ENCODE peak calls at places on chromosome 6, in ten cellular contexts. One of them, this sample, is unnamed.

GRCh38 chr6:150600302-150601017 is 775 bp downstream of the PLEKHG1 start:
- DNase-seq in fibroblast of lung: peak
- DNase-seq in astrocyte of the cerebellum: peak
- DNase-seq in RWPE1: peak
- DNase-seq in GM12865: peak
- DNase-seq in WERI-Rb-1: peak
- DNase-seq in mesothelial cell of epicardium: peak
- DNase-seq in B cell: peak
- DNase-seq in colonic mucosa: peak
- DNase-seq in left ventricle myocardium inferior: peak
- DNase-seq in this sample: peak

GRCh38 chr6:166490671-166491500 is 95.6 kb downstream of the RAMACL start:
- DNase-seq in GM12865: no peak
- DNase-seq in colonic mucosa: peak
- DNase-seq in fibroblast of lung: peak
- DNase-seq in RWPE1: no peak
- DNase-seq in astrocyte of the cerebellum: peak
- DNase-seq in left ventricle myocardium inferior: peak
- DNase-seq in WERI-Rb-1: no peak
- DNase-seq in B cell: no peak
- DNase-seq in mesothelial cell of epicardium: no peak
- DNase-seq in this sample: no peak

GRCh38 chr6:131572686-131573415 is at the start of gene ARG1:
- DNase-seq in astrocyte of the cerebellum: no peak
- DNase-seq in B cell: no peak
- DNase-seq in fibroblast of lung: no peak
- DNase-seq in WERI-Rb-1: no peak
- DNase-seq in RWPE1: no peak
- DNase-seq in mesothelial cell of epicardium: no peak
- DNase-seq in colonic mucosa: no peak
- DNase-seq in GM12865: no peak
- DNase-seq in left ventricle myocardium inferior: no peak
- DNase-seq in this sample: no peak

GRCh38 chr6:148425443-148425842 is 82.8 kb downstream of the SASH1 start:
- DNase-seq in astrocyte of the cerebellum: no peak
- DNase-seq in fibroblast of lung: no peak
- DNase-seq in WERI-Rb-1: no peak
- DNase-seq in RWPE1: no peak
- DNase-seq in B cell: no peak
- DNase-seq in left ventricle myocardium inferior: no peak
- DNase-seq in mesothelial cell of epicardium: no peak
- DNase-seq in GM12865: no peak
- DNase-seq in colonic mucosa: no peak
- DNase-seq in this sample: no peak

GRCh38 chr6:44022296-44022661 is 105.0 kb downstream of the MRPL14 start:
- DNase-seq in colonic mucosa: no peak
- DNase-seq in GM12865: no peak
- DNase-seq in mesothelial cell of epicardium: no peak
- DNase-seq in B cell: no peak
- DNase-seq in left ventricle myocardium inferior: no peak
- DNase-seq in WERI-Rb-1: peak
- DNase-seq in fibroblast of lung: peak
- DNase-seq in astrocyte of the cerebellum: no peak
- DNase-seq in RWPE1: no peak
- DNase-seq in this sample: no peak

GRCh38 chr6:19342616-19343015 is 494.6 kb upstream of the ID4 start:
- DNase-seq in WERI-Rb-1: no peak
- DNase-seq in RWPE1: no peak
- DNase-seq in astrocyte of the cerebellum: no peak
- DNase-seq in B cell: no peak
- DNase-seq in left ventricle myocardium inferior: no peak
- DNase-seq in mesothelial cell of epicardium: no peak
- DNase-seq in fibroblast of lung: peak
- DNase-seq in colonic mucosa: no peak
- DNase-seq in GM12865: no peak
- DNase-seq in this sample: no peak

GRCh38 chr6:160161647-160161986 is 40.0 kb downstream of the SLC22A1 start:
- DNase-seq in mesothelial cell of epicardium: no peak
- DNase-seq in left ventricle myocardium inferior: no peak
- DNase-seq in astrocyte of the cerebellum: no peak
- DNase-seq in WERI-Rb-1: no peak
- DNase-seq in colonic mucosa: no peak
- DNase-seq in RWPE1: no peak
- DNase-seq in B cell: no peak
- DNase-seq in fibroblast of lung: no peak
- DNase-seq in GM12865: no peak
- DNase-seq in this sample: no peak

GRCh38 chr6:57159127-57159526 is 13.0 kb upstream of the BAG2 start:
- DNase-seq in RWPE1: peak
- DNase-seq in fibroblast of lung: no peak
- DNase-seq in mesothelial cell of epicardium: no peak
- DNase-seq in left ventricle myocardium inferior: no peak
- DNase-seq in GM12865: no peak
- DNase-seq in B cell: no peak
- DNase-seq in WERI-Rb-1: no peak
- DNase-seq in astrocyte of the cerebellum: no peak
- DNase-seq in colonic mucosa: no peak
- DNase-seq in this sample: no peak

GRCh38 chr6:130969807-130970491 is 93.1 kb downstream of the EPB41L2 start:
- DNase-seq in mesothelial cell of epicardium: no peak
- DNase-seq in RWPE1: no peak
- DNase-seq in astrocyte of the cerebellum: no peak
- DNase-seq in fibroblast of lung: no peak
- DNase-seq in B cell: no peak
- DNase-seq in WERI-Rb-1: no peak
- DNase-seq in colonic mucosa: no peak
- DNase-seq in GM12865: no peak
- DNase-seq in left ventricle myocardium inferior: peak
- DNase-seq in this sample: no peak

GRCh38 chr6:153401751-153402150 is 270.7 kb upstream of the RGS17 start:
- DNase-seq in mesothelial cell of epicardium: no peak
- DNase-seq in RWPE1: no peak
- DNase-seq in left ventricle myocardium inferior: no peak
- DNase-seq in colonic mucosa: no peak
- DNase-seq in WERI-Rb-1: no peak
- DNase-seq in fibroblast of lung: no peak
- DNase-seq in astrocyte of the cerebellum: no peak
- DNase-seq in GM12865: no peak
- DNase-seq in B cell: no peak
- DNase-seq in this sample: no peak

GRCh38 chr6:143123081-143123480 is 62.4 kb downstream of the AIG1 start:
- DNase-seq in mesothelial cell of epicardium: no peak
- DNase-seq in astrocyte of the cerebellum: no peak
- DNase-seq in fibroblast of lung: no peak
- DNase-seq in left ventricle myocardium inferior: no peak
- DNase-seq in colonic mucosa: no peak
- DNase-seq in WERI-Rb-1: no peak
- DNase-seq in B cell: no peak
- DNase-seq in GM12865: no peak
- DNase-seq in RWPE1: no peak
- DNase-seq in this sample: no peak

GRCh38 chr6:159038914-159039884 is 5.6 kb downstream of the TAGAP start:
- DNase-seq in mesothelial cell of epicardium: no peak
- DNase-seq in fibroblast of lung: peak
- DNase-seq in WERI-Rb-1: no peak
- DNase-seq in GM12865: peak
- DNase-seq in RWPE1: peak
- DNase-seq in astrocyte of the cerebellum: no peak
- DNase-seq in B cell: peak
- DNase-seq in left ventricle myocardium inferior: no peak
- DNase-seq in colonic mucosa: peak
- DNase-seq in this sample: peak

GRCh38 chr6:130050230-130050629 is 31.8 kb downstream of the L3MBTL3 start:
- DNase-seq in B cell: no peak
- DNase-seq in mesothelial cell of epicardium: no peak
- DNase-seq in GM12865: peak
- DNase-seq in left ventricle myocardium inferior: no peak
- DNase-seq in fibroblast of lung: peak
- DNase-seq in RWPE1: no peak
- DNase-seq in colonic mucosa: no peak
- DNase-seq in astrocyte of the cerebellum: peak
- DNase-seq in WERI-Rb-1: no peak
- DNase-seq in this sample: no peak

GRCh38 chr6:143885116-143885515 is 20.8 kb downstream of the ZC2HC1B start:
- DNase-seq in mesothelial cell of epicardium: no peak
- DNase-seq in RWPE1: no peak
- DNase-seq in astrocyte of the cerebellum: no peak
- DNase-seq in left ventricle myocardium inferior: no peak
- DNase-seq in fibroblast of lung: no peak
- DNase-seq in WERI-Rb-1: no peak
- DNase-seq in GM12865: no peak
- DNase-seq in B cell: no peak
- DNase-seq in colonic mucosa: no peak
- DNase-seq in this sample: no peak

GRCh38 chr6:33716379-33716778 is 4.9 kb upstream of the UQCC2 start:
- DNase-seq in B cell: no peak
- DNase-seq in fibroblast of lung: no peak
- DNase-seq in mesothelial cell of epicardium: no peak
- DNase-seq in left ventricle myocardium inferior: no peak
- DNase-seq in WERI-Rb-1: no peak
- DNase-seq in RWPE1: peak
- DNase-seq in astrocyte of the cerebellum: no peak
- DNase-seq in colonic mucosa: peak
- DNase-seq in GM12865: no peak
- DNase-seq in this sample: no peak

GRCh38 chr6:110534731-110535164 is 58.3 kb upstream of the SLC22A16 start:
- DNase-seq in B cell: no peak
- DNase-seq in astrocyte of the cerebellum: peak
- DNase-seq in WERI-Rb-1: no peak
- DNase-seq in GM12865: no peak
- DNase-seq in colonic mucosa: peak
- DNase-seq in mesothelial cell of epicardium: no peak
- DNase-seq in fibroblast of lung: peak
- DNase-seq in left ventricle myocardium inferior: no peak
- DNase-seq in RWPE1: no peak
- DNase-seq in this sample: no peak
- TF ChIP-seq CTCF in B cell: no peak
- TF ChIP-seq CTCF in astrocyte of the cerebellum: no peak
- TF ChIP-seq CTCF in WERI-Rb-1: no peak
- TF ChIP-seq CTCF in GM12865: no peak
- TF ChIP-seq CTCF in colonic mucosa: no peak
- TF ChIP-seq CTCF in mesothelial cell of epicardium: no peak
- TF ChIP-seq CTCF in fibroblast of lung: no peak
- TF ChIP-seq CTCF in left ventricle myocardium inferior: peak
- TF ChIP-seq CTCF in RWPE1: no peak
- TF ChIP-seq CTCF in this sample: no peak

GRCh38 chr6:117602151-117602898 is at the start of gene GOPC:
- DNase-seq in fibroblast of lung: peak
- DNase-seq in B cell: peak
- DNase-seq in GM12865: peak
- DNase-seq in left ventricle myocardium inferior: peak
- DNase-seq in WERI-Rb-1: peak
- DNase-seq in colonic mucosa: peak
- DNase-seq in astrocyte of the cerebellum: peak
- DNase-seq in mesothelial cell of epicardium: peak
- DNase-seq in RWPE1: peak
- DNase-seq in this sample: peak
- TF ChIP-seq CTCF in fibroblast of lung: peak
- TF ChIP-seq CTCF in B cell: peak
- TF ChIP-seq CTCF in GM12865: peak
- TF ChIP-seq CTCF in left ventricle myocardium inferior: peak
- TF ChIP-seq CTCF in WERI-Rb-1: peak
- TF ChIP-seq CTCF in colonic mucosa: no peak
- TF ChIP-seq CTCF in astrocyte of the cerebellum: peak
- TF ChIP-seq CTCF in mesothelial cell of epicardium: no peak
- TF ChIP-seq CTCF in RWPE1: no peak
- TF ChIP-seq CTCF in this sample: no peak

GRCh38 chr6:36386495-36387439 is 702 bp downstream of the ETV7 start:
- DNase-seq in left ventricle myocardium inferior: no peak
- DNase-seq in astrocyte of the cerebellum: peak
- DNase-seq in B cell: peak
- DNase-seq in GM12865: no peak
- DNase-seq in RWPE1: peak
- DNase-seq in colonic mucosa: peak
- DNase-seq in fibroblast of lung: peak
- DNase-seq in WERI-Rb-1: no peak
- DNase-seq in mesothelial cell of epicardium: no peak
- DNase-seq in this sample: peak
- TF ChIP-seq CTCF in left ventricle myocardium inferior: peak
- TF ChIP-seq CTCF in astrocyte of the cerebellum: peak
- TF ChIP-seq CTCF in B cell: no peak
- TF ChIP-seq CTCF in GM12865: no peak
- TF ChIP-seq CTCF in RWPE1: no peak
- TF ChIP-seq CTCF in colonic mucosa: no peak
- TF ChIP-seq CTCF in fibroblast of lung: peak
- TF ChIP-seq CTCF in WERI-Rb-1: no peak
- TF ChIP-seq CTCF in mesothelial cell of epicardium: no peak
- TF ChIP-seq CTCF in this sample: no peak

GRCh38 chr6:134435814-134436280 is 117.9 kb upstream of the SGK1 start:
- DNase-seq in astrocyte of the cerebellum: no peak
- DNase-seq in RWPE1: no peak
- DNase-seq in fibroblast of lung: no peak
- DNase-seq in mesothelial cell of epicardium: no peak
- DNase-seq in left ventricle myocardium inferior: no peak
- DNase-seq in WERI-Rb-1: no peak
- DNase-seq in GM12865: no peak
- DNase-seq in colonic mucosa: no peak
- DNase-seq in B cell: no peak
- DNase-seq in this sample: no peak

GRCh38 chr6:134436281-134436815 is 118.4 kb upstream of the SGK1 start:
- DNase-seq in WERI-Rb-1: no peak
- DNase-seq in colonic mucosa: no peak
- DNase-seq in GM12865: peak
- DNase-seq in mesothelial cell of epicardium: no peak
- DNase-seq in fibroblast of lung: peak
- DNase-seq in astrocyte of the cerebellum: peak
- DNase-seq in B cell: no peak
- DNase-seq in left ventricle myocardium inferior: no peak
- DNase-seq in RWPE1: peak
- DNase-seq in this sample: peak

GRCh38 chr6:134436950-134437349 is 119.0 kb upstream of the SGK1 start:
- DNase-seq in WERI-Rb-1: no peak
- DNase-seq in colonic mucosa: no peak
- DNase-seq in fibroblast of lung: no peak
- DNase-seq in astrocyte of the cerebellum: no peak
- DNase-seq in RWPE1: no peak
- DNase-seq in mesothelial cell of epicardium: no peak
- DNase-seq in left ventricle myocardium inferior: no peak
- DNase-seq in GM12865: no peak
- DNase-seq in B cell: no peak
- DNase-seq in this sample: no peak

GRCh38 chr6:134438825-134439224 is 120.9 kb upstream of the SGK1 start:
- DNase-seq in astrocyte of the cerebellum: no peak
- DNase-seq in mesothelial cell of epicardium: no peak
- DNase-seq in fibroblast of lung: no peak
- DNase-seq in WERI-Rb-1: no peak
- DNase-seq in colonic mucosa: no peak
- DNase-seq in B cell: no peak
- DNase-seq in RWPE1: no peak
- DNase-seq in left ventricle myocardium inferior: no peak
- DNase-seq in GM12865: no peak
- DNase-seq in this sample: no peak

DNA sequence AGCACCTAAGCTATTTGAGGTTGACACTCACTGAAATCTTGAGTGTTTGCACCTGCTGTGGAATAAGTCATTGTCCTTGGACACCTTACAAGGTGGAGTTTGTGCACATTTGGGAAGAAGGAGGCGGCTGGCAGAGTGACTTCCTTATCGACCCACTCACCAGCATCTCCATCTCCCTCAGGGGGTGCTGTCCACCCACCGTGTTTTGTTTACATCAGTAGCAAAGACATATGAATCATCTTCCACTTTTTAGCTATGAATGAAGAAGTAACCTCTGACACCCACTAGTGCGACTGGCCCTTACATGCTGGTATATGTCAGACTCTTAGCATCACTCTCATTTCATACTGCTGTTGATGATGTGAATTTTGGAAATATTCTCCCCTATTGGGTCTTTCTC is 119.5 kb upstream of the SGK1 start:
- DNase-seq in GM12865: peak
- DNase-seq in WERI-Rb-1: no peak
- DNase-seq in RWPE1: no peak
- DNase-seq in fibroblast of lung: peak
- DNase-seq in colonic mucosa: no peak
- DNase-seq in astrocyte of the cerebellum: no peak
- DNase-seq in left ventricle myocardium inferior: no peak
- DNase-seq in B cell: no peak
- DNase-seq in mesothelial cell of epicardium: no peak
- DNase-seq in this sample: peak
- TF ChIP-seq CTCF in GM12865: no peak
- TF ChIP-seq CTCF in WERI-Rb-1: no peak
- TF ChIP-seq CTCF in RWPE1: no peak
- TF ChIP-seq CTCF in fibroblast of lung: no peak
- TF ChIP-seq CTCF in colonic mucosa: no peak
- TF ChIP-seq CTCF in astrocyte of the cerebellum: no peak
- TF ChIP-seq CTCF in left ventricle myocardium inferior: peak
- TF ChIP-seq CTCF in B cell: no peak
- TF ChIP-seq CTCF in mesothelial cell of epicardium: no peak
- TF ChIP-seq CTCF in this sample: no peak